ENCODE peak calls at places on chromosome 3, in nine cellular contexts. One of them, this sample, is unnamed.

GRCh38 chr3:14837864-14838263 is 19.1 kb downstream of the FGD5 start:
- DNase-seq in IMR-90: no peak
- DNase-seq in ascending aorta: no peak
- DNase-seq in ovary: no peak
- DNase-seq in prostate gland: no peak
- DNase-seq in lower leg skin: no peak
- DNase-seq in cardiac muscle cell: no peak
- DNase-seq in lower lobe of right lung: no peak
- DNase-seq in OCI-LY7: no peak
- DNase-seq in this sample: peak; percentile 11

GRCh38 chr3:71125729-71126128 is 457.8 kb downstream of the FOXP1 start:
- DNase-seq in IMR-90: no peak
- DNase-seq in ascending aorta: no peak
- DNase-seq in ovary: no peak
- DNase-seq in prostate gland: no peak
- DNase-seq in lower leg skin: no peak
- DNase-seq in cardiac muscle cell: no peak
- DNase-seq in lower lobe of right lung: no peak
- DNase-seq in OCI-LY7: no peak
- DNase-seq in this sample: no peak

GRCh38 chr3:47850062-47850802 is 47.3 kb downstream of the DHX30 start:
- DNase-seq in IMR-90: peak; percentile 49
- DNase-seq in ascending aorta: no peak
- DNase-seq in ovary: no peak
- DNase-seq in prostate gland: no peak
- DNase-seq in lower leg skin: no peak
- DNase-seq in cardiac muscle cell: no peak
- DNase-seq in lower lobe of right lung: no peak
- DNase-seq in OCI-LY7: peak; percentile 14
- DNase-seq in this sample: peak; percentile 44

GRCh38 chr3:61663728-61664492 is 102.5 kb downstream of the PTPRG start:
- DNase-seq in IMR-90: peak; percentile 97
- DNase-seq in ascending aorta: no peak
- DNase-seq in ovary: no peak
- DNase-seq in prostate gland: no peak
- DNase-seq in lower leg skin: no peak
- DNase-seq in cardiac muscle cell: no peak
- DNase-seq in lower lobe of right lung: no peak
- DNase-seq in OCI-LY7: no peak
- DNase-seq in this sample: peak; percentile 95

GRCh38 chr3:172061724-172062184 is 22.4 kb downstream of the FNDC3B start:
- DNase-seq in IMR-90: peak; percentile 28
- DNase-seq in ascending aorta: no peak
- DNase-seq in ovary: no peak
- DNase-seq in prostate gland: peak; percentile 27
- DNase-seq in lower leg skin: no peak
- DNase-seq in cardiac muscle cell: no peak
- DNase-seq in lower lobe of right lung: no peak
- DNase-seq in OCI-LY7: peak; percentile 71
- DNase-seq in this sample: peak; percentile 58

GRCh38 chr3:164407111-164407510 is 671.2 kb downstream of the SI start:
- DNase-seq in IMR-90: no peak
- DNase-seq in ascending aorta: no peak
- DNase-seq in ovary: no peak
- DNase-seq in prostate gland: no peak
- DNase-seq in lower leg skin: no peak
- DNase-seq in cardiac muscle cell: no peak
- DNase-seq in lower lobe of right lung: no peak
- DNase-seq in OCI-LY7: no peak
- DNase-seq in this sample: no peak

GRCh38 chr3:58524326-58524888 is 12.6 kb downstream of the ACOX2 start:
- DNase-seq in IMR-90: no peak
- DNase-seq in ascending aorta: no peak
- DNase-seq in ovary: no peak
- DNase-seq in prostate gland: no peak
- DNase-seq in lower leg skin: peak; percentile 10
- DNase-seq in cardiac muscle cell: no peak
- DNase-seq in lower lobe of right lung: no peak
- DNase-seq in OCI-LY7: no peak
- DNase-seq in this sample: no peak

GRCh38 chr3:140845878-140846277 is 95.8 kb upstream of the SLC25A36 start:
- DNase-seq in IMR-90: no peak
- DNase-seq in ascending aorta: no peak
- DNase-seq in ovary: no peak
- DNase-seq in prostate gland: no peak
- DNase-seq in lower leg skin: no peak
- DNase-seq in cardiac muscle cell: no peak
- DNase-seq in lower lobe of right lung: no peak
- DNase-seq in OCI-LY7: peak; percentile 79
- DNase-seq in this sample: no peak

GRCh38 chr3:31503456-31503855 is 29.3 kb upstream of the STT3B start:
- DNase-seq in IMR-90: no peak
- DNase-seq in ascending aorta: no peak
- DNase-seq in ovary: no peak
- DNase-seq in prostate gland: no peak
- DNase-seq in lower leg skin: no peak
- DNase-seq in cardiac muscle cell: no peak
- DNase-seq in lower lobe of right lung: no peak
- DNase-seq in OCI-LY7: no peak
- DNase-seq in this sample: no peak

GRCh38 chr3:55718475-55718874 is 231.4 kb upstream of the WNT5A start:
- DNase-seq in IMR-90: peak; percentile 75
- DNase-seq in ascending aorta: no peak
- DNase-seq in ovary: peak; percentile 40
- DNase-seq in prostate gland: no peak
- DNase-seq in lower leg skin: no peak
- DNase-seq in cardiac muscle cell: peak; percentile 49
- DNase-seq in lower lobe of right lung: no peak
- DNase-seq in OCI-LY7: no peak
- DNase-seq in this sample: peak; percentile 10

GRCh38 chr3:55719508-55719907 is 232.4 kb upstream of the WNT5A start:
- DNase-seq in IMR-90: no peak
- DNase-seq in ascending aorta: no peak
- DNase-seq in ovary: no peak
- DNase-seq in prostate gland: no peak
- DNase-seq in lower leg skin: no peak
- DNase-seq in cardiac muscle cell: no peak
- DNase-seq in lower lobe of right lung: no peak
- DNase-seq in OCI-LY7: no peak
- DNase-seq in this sample: no peak

GRCh38 chr3:55721716-55722484 is 234.8 kb upstream of the WNT5A start:
- DNase-seq in IMR-90: peak; percentile 51
- DNase-seq in ascending aorta: no peak
- DNase-seq in ovary: peak; percentile 38
- DNase-seq in prostate gland: no peak
- DNase-seq in lower leg skin: peak; percentile 17
- DNase-seq in cardiac muscle cell: peak; percentile 57
- DNase-seq in lower lobe of right lung: no peak
- DNase-seq in OCI-LY7: peak; percentile 83
- DNase-seq in this sample: peak; percentile 46

GRCh38 chr3:55718956-55719355 is 231.8 kb upstream of the WNT5A start:
- DNase-seq in IMR-90: no peak
- DNase-seq in ascending aorta: no peak
- DNase-seq in ovary: no peak
- DNase-seq in prostate gland: no peak
- DNase-seq in lower leg skin: no peak
- DNase-seq in cardiac muscle cell: no peak
- DNase-seq in lower lobe of right lung: no peak
- DNase-seq in OCI-LY7: no peak
- DNase-seq in this sample: no peak

DNA sequence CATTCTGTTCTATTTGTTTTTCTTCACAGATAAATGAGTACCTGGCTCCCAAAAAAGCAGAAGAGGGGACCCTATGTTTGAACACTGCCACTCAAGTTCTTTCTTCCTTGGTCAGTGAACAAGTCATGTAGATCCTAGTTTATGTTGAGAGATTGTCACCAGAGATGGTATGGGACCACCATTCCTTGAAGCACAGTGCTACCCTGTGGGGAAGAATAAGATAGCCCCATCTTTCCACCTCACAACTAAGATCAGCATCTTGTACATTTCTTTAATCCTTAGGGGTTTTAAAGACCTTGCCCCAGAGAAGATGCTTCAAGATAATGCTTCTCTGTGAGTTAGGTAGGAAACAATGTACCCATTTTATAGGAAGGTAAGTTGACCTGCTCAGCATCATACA is 233.5 kb upstream of the WNT5A start:
- DNase-seq in IMR-90: peak; percentile 80
- DNase-seq in ascending aorta: no peak
- DNase-seq in ovary: no peak
- DNase-seq in prostate gland: no peak
- DNase-seq in lower leg skin: no peak
- DNase-seq in cardiac muscle cell: no peak
- DNase-seq in lower lobe of right lung: no peak
- DNase-seq in OCI-LY7: peak; percentile 72
- DNase-seq in this sample: peak; percentile 65
- TF ChIP-seq CTCF in IMR-90: peak; percentile 67
- TF ChIP-seq CTCF in ascending aorta: no peak
- TF ChIP-seq CTCF in ovary: no peak
- TF ChIP-seq CTCF in prostate gland: no peak
- TF ChIP-seq CTCF in lower leg skin: no peak
- TF ChIP-seq CTCF in cardiac muscle cell: no peak
- TF ChIP-seq CTCF in lower lobe of right lung: no peak
- TF ChIP-seq CTCF in OCI-LY7: peak; percentile 74
- TF ChIP-seq CTCF in this sample: peak; percentile 20

GRCh38 chr3:9903904-9904303 is 1.3 kb downstream of the IL17RE start:
- DNase-seq in IMR-90: no peak
- DNase-seq in ascending aorta: no peak
- DNase-seq in ovary: no peak
- DNase-seq in prostate gland: no peak
- DNase-seq in lower leg skin: no peak
- DNase-seq in cardiac muscle cell: no peak
- DNase-seq in lower lobe of right lung: no peak
- DNase-seq in OCI-LY7: no peak
- DNase-seq in this sample: no peak
- H3K4me3 ChIP-seq in IMR-90: no peak overlapping the region
- H3K4me3 ChIP-seq in ascending aorta: no peak overlapping the region
- H3K4me3 ChIP-seq in ovary: no peak overlapping the region
- H3K4me3 ChIP-seq in prostate gland: no peak overlapping the region
- H3K4me3 ChIP-seq in lower leg skin: no peak overlapping the region
- H3K4me3 ChIP-seq in cardiac muscle cell: no peak overlapping the region
- H3K4me3 ChIP-seq in lower lobe of right lung: peak overlapping the region; percentile 55
- H3K4me3 ChIP-seq in OCI-LY7: no peak overlapping the region
- H3K4me3 ChIP-seq in this sample: no peak overlapping the region

GRCh38 chr3:116618138-116618537 is 91.4 kb upstream of the TUSC7 start:
- DNase-seq in IMR-90: no peak
- DNase-seq in ascending aorta: no peak
- DNase-seq in ovary: no peak
- DNase-seq in prostate gland: no peak
- DNase-seq in lower leg skin: no peak
- DNase-seq in cardiac muscle cell: no peak
- DNase-seq in lower lobe of right lung: no peak
- DNase-seq in OCI-LY7: no peak
- DNase-seq in this sample: no peak

GRCh38 chr3:116610124-116610523 is 99.5 kb upstream of the TUSC7 start:
- DNase-seq in IMR-90: no peak
- DNase-seq in ascending aorta: no peak
- DNase-seq in ovary: no peak
- DNase-seq in prostate gland: no peak
- DNase-seq in lower leg skin: no peak
- DNase-seq in cardiac muscle cell: no peak
- DNase-seq in lower lobe of right lung: no peak
- DNase-seq in OCI-LY7: no peak
- DNase-seq in this sample: no peak

GRCh38 chr3:116614795-116615362 is 94.7 kb upstream of the TUSC7 start:
- DNase-seq in IMR-90: peak; percentile 26
- DNase-seq in ascending aorta: no peak
- DNase-seq in ovary: no peak
- DNase-seq in prostate gland: no peak
- DNase-seq in lower leg skin: no peak
- DNase-seq in cardiac muscle cell: peak; percentile 35
- DNase-seq in lower lobe of right lung: no peak
- DNase-seq in OCI-LY7: peak; percentile 2
- DNase-seq in this sample: no peak
- TF ChIP-seq CTCF in IMR-90: peak; percentile 35
- TF ChIP-seq CTCF in ascending aorta: no peak
- TF ChIP-seq CTCF in ovary: no peak
- TF ChIP-seq CTCF in prostate gland: no peak
- TF ChIP-seq CTCF in lower leg skin: no peak
- TF ChIP-seq CTCF in cardiac muscle cell: no peak
- TF ChIP-seq CTCF in lower lobe of right lung: no peak
- TF ChIP-seq CTCF in OCI-LY7: peak; percentile 67
- TF ChIP-seq CTCF in this sample: peak; percentile 13

GRCh38 chr3:193942516-193943055 is 193.4 kb upstream of the HES1 start:
- DNase-seq in IMR-90: no peak
- DNase-seq in ascending aorta: no peak
- DNase-seq in ovary: no peak
- DNase-seq in prostate gland: no peak
- DNase-seq in lower leg skin: no peak
- DNase-seq in cardiac muscle cell: no peak
- DNase-seq in lower lobe of right lung: no peak
- DNase-seq in OCI-LY7: no peak
- DNase-seq in this sample: no peak

GRCh38 chr3:193945126-193945525 is 190.8 kb upstream of the HES1 start:
- DNase-seq in IMR-90: no peak
- DNase-seq in ascending aorta: no peak
- DNase-seq in ovary: no peak
- DNase-seq in prostate gland: no peak
- DNase-seq in lower leg skin: no peak
- DNase-seq in cardiac muscle cell: no peak
- DNase-seq in lower lobe of right lung: no peak
- DNase-seq in OCI-LY7: no peak
- DNase-seq in this sample: no peak

GRCh38 chr3:193946945-193947344 is 189.0 kb upstream of the HES1 start:
- DNase-seq in IMR-90: no peak
- DNase-seq in ascending aorta: no peak
- DNase-seq in ovary: no peak
- DNase-seq in prostate gland: no peak
- DNase-seq in lower leg skin: no peak
- DNase-seq in cardiac muscle cell: no peak
- DNase-seq in lower lobe of right lung: no peak
- DNase-seq in OCI-LY7: no peak
- DNase-seq in this sample: no peak

GRCh38 chr3:193943200-193943599 is 192.7 kb upstream of the HES1 start:
- DNase-seq in IMR-90: no peak
- DNase-seq in ascending aorta: no peak
- DNase-seq in ovary: peak; percentile 42
- DNase-seq in prostate gland: peak; percentile 32
- DNase-seq in lower leg skin: no peak
- DNase-seq in cardiac muscle cell: no peak
- DNase-seq in lower lobe of right lung: no peak
- DNase-seq in OCI-LY7: no peak
- DNase-seq in this sample: no peak

DNA sequence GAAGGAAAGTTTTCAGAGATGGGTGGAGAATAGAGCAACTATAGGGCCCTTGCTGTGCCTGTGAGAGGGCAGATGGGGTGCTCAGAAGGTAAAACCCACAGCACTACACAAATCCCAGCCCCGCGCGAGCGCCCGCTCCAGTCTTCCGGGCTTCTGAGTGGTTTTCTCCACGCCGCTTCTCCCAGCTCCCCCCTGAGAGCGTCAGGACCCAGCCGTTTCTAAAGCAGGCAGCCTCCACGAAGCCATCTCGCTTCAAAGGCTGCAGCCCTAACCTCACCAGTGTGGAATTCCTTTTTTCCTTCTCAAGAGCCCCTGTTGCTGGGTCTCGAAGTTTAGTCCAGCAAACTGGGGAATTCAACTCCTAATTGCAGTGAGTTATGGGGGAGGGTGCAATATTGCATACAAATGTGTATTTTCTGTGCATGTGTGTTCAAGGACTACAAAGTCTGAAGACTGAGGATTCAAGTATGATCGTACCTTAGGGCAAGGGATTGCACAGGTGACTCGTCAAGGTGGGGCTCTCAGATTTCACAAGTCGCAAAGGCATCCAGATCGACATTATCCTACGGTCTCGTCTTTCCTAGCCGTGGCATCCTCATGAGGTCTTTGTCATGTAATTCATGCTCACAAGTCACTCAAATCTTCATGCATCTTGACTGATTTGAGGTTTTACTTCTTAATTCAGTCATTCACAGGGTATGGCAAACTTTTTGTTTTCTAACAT is 191.6 kb upstream of the HES1 start:
- DNase-seq in IMR-90: no peak
- DNase-seq in ascending aorta: no peak
- DNase-seq in ovary: no peak
- DNase-seq in prostate gland: no peak
- DNase-seq in lower leg skin: no peak
- DNase-seq in cardiac muscle cell: no peak
- DNase-seq in lower lobe of right lung: no peak
- DNase-seq in OCI-LY7: no peak
- DNase-seq in this sample: no peak
- H3K4me3 ChIP-seq in IMR-90: no peak overlapping the region
- H3K4me3 ChIP-seq in ascending aorta: no peak overlapping the region
- H3K4me3 ChIP-seq in ovary: no peak overlapping the region
- H3K4me3 ChIP-seq in prostate gland: no peak overlapping the region
- H3K4me3 ChIP-seq in lower leg skin: no peak overlapping the region
- H3K4me3 ChIP-seq in cardiac muscle cell: no peak overlapping the region
- H3K4me3 ChIP-seq in lower lobe of right lung: no peak overlapping the region
- H3K4me3 ChIP-seq in OCI-LY7: no peak overlapping the region
- H3K4me3 ChIP-seq in this sample: no peak overlapping the region

This sample was measured in cardiac fibroblast.